ENCODE peak calls at places on chromosomes 2 and 18, in eight cellular contexts. H is GM23338; E is uterus; C is CD8-positive, alpha-beta memory T cell; Y is sigmoid colon; J is RWPE2; N is tibial artery; V is mammary epithelial cell. M is an unnamed sample.

GRCh38 chr2:86482034-86482433 is 40.9 kb downstream of the KDM3A start:
- DNase-seq in Y (no peak), N (no peak), C (no peak), H (no peak), J (no peak), V (peak; percentile 66), E (no peak), M (peak; percentile 27)

GRCh38 chr2:30503007-30503691 is 56.1 kb downstream of the LCLAT1 start:
- DNase-seq in V (no peak), E (no peak), C (peak; percentile 41), Y (no peak), H (peak; percentile 22), N (no peak), J (no peak), M (no peak)

GRCh38 chr2:159297042-159297707 is 10.7 kb upstream of the WDSUB1 start:
- DNase-seq in E (no peak), H (peak; percentile 10), Y (no peak), C (no peak), J (no peak), V (no peak), N (no peak), M (no peak)

GRCh38 chr2:31189141-31189540 is 28.2 kb downstream of the CAPN14 start:
- DNase-seq in J (no peak), E (no peak), Y (no peak), N (no peak), C (no peak), H (no peak), V (no peak), M (no peak)

GRCh38 chr18:6934859-6935258 is 182.7 kb downstream of the LAMA1 start:
- DNase-seq in J (no peak), E (no peak), Y (no peak), V (no peak), N (no peak), C (no peak), H (no peak), M (no peak)

GRCh38 chr18:66838340-66838987 is 234.6 kb upstream of the CDH19 start:
- DNase-seq in V (peak; percentile 75), J (no peak), Y (no peak), E (no peak), C (no peak), H (no peak), N (no peak), M (no peak)

GRCh38 chr2:108304975-108305374 is 16.3 kb downstream of the SULT1C2 start:
- DNase-seq in J (no peak), E (no peak), C (no peak), N (no peak), Y (no peak), H (no peak), V (no peak), M (no peak)

GRCh38 chr2:187640926-187641510 is 86.8 kb upstream of the TFPI start:
- DNase-seq in V (no peak), C (no peak), J (no peak), Y (no peak), E (no peak), N (no peak), H (no peak), M (no peak)

GRCh38 chr2:237438082-237438925 is 24.3 kb upstream of the COL6A3 start:
- DNase-seq in H (peak; percentile 83), C (no peak), E (no peak), V (no peak), J (no peak), N (no peak), Y (no peak), M (no peak)

GRCh38 chr2:190804182-190804795 is 76.3 kb upstream of the GLS start:
- DNase-seq in C (peak; percentile 7), Y (no peak), N (no peak), H (peak; percentile 57), V (no peak), J (no peak), E (no peak), M (peak; percentile 38)

GRCh38 chr2:48940606-48941005 is 185.1 kb upstream of the LHCGR start:
- DNase-seq in J (no peak), H (no peak), Y (no peak), E (no peak), C (no peak), N (no peak), V (no peak), M (no peak)

GRCh38 chr2:234251326-234252271 is 201.1 kb downstream of the SPP2 start:
- DNase-seq in H (no peak), V (peak; percentile 99), J (no peak), E (no peak), Y (peak; percentile 77), C (no peak), N (peak; percentile 58), M (no peak)

GRCh38 chr2:236170678-236171212 is 2.6 kb upstream of the GBX2 start:
- DNase-seq in C (no peak), J (no peak), Y (no peak), H (no peak), E (no peak), V (no peak), N (no peak), M (no peak)

GRCh38 chr2:236169741-236170654 is 1.8 kb upstream of the GBX2 start:
- DNase-seq in C (no peak), Y (no peak), N (no peak), H (peak; percentile 58), J (no peak), V (no peak), E (no peak), M (no peak)

GRCh38 chr2:236167297-236168109 is 683 bp downstream of the GBX2 start:
- DNase-seq in V (peak; percentile 58), H (peak; percentile 58), Y (no peak), C (no peak), N (no peak), J (no peak), E (no peak), M (no peak)

GRCh38 chr2:236168110-236169067 is at the start of gene GBX2:
- DNase-seq in N (no peak), C (no peak), E (no peak), Y (peak; percentile 21), H (peak; percentile 95), V (peak; percentile 66), J (peak; percentile 76), M (no peak)

DNA sequence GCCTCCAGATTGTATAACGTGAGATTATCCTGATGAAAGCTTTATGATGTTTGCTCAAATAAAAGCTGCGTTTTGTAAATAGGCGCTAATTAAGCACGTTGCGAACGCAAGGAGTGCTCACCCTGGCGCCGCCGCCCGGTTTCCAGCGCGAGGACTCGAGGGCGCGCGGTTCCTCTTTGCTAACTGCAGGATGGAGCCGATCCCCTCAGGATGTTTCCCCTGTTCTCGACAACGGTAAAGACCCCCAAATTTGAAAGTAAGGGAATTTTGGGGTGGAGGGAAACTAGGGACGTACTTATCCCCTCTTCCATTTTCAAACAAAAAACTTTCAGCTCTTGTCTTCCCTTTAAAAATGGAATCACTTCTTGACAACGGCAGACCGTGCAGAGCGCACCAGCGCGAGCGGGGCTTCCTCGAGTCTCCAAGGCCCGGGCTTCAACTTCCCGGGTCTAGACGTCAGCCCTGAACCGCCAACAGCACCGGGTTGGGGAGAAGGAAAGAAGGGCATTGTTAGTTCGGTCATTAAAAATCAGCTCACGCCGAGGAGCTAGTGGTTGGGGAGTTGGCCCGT is 1.1 kb upstream of the GBX2 start:
- DNase-seq in Y (peak; percentile 45), E (no peak), H (peak; percentile 68), C (no peak), J (no peak), N (no peak), V (no peak), M (no peak)
- H3K4me1 ChIP-seq in Y (no peaks in the 10 kb centered on the region), E (peaks cover 34% of the 10 kb centered on the region), H (peaks cover 71% of the 10 kb centered on the region), C (no peaks in the 10 kb centered on the region), J (no peaks in the 10 kb centered on the region), N (peaks cover 40% of the 10 kb centered on the region), V (peaks cover 19% of the 10 kb centered on the region), M (no peaks in the 10 kb centered on the region)

GRCh38 chr2:33457588-33458247 is 18.7 kb upstream of the RASGRP3 start:
- DNase-seq in V (no peak), J (no peak), Y (peak; percentile 70), H (no peak), E (no peak), N (peak; percentile 41), C (no peak), M (no peak)
- H3K4me3 ChIP-seq in V (no peak overlapping the region), J (no peak overlapping the region), Y (no peak overlapping the region), H (no peak overlapping the region), E (no peak overlapping the region), N (no peak overlapping the region), C (no peak overlapping the region), M (no peak overlapping the region)

DNA sequence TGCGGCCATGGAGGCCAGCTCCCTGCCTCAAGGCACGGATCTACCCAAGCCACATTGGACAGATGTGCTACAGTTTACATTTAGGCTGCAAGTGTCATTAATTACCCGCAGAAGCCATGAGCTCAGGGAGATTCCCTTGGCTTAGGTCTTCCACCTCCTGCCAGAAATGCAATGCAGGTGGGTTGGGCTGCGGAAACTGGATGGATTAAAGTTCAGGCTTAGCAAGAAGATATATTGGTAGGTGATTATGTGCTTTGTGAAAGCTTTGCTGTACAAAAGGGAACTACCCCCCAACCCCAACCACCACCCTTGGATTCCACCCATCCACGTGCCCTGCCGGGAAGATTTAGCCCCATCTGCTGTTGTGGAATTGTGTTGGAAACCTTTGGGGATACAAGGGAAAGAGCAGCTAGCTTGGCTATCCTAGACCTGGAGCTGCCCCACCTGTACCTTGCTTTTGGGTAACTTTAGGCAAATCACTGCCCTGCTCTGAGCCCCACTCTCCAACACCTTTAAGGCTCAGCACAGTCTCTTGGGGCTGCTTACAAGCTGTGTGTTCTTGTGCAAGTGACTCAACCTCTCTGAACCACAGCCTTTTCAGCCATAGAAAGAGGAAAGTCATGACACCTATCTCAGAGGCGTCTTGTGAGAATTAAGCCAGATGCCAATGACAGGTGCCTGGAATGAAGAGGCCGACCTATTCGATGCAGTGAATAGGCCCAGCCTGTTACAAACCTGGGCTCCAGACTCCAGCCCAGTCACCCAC is 141.6 kb upstream of the GLI2 start:
- DNase-seq in Y (no peak), J (no peak), N (no peak), E (no peak), C (no peak), H (no peak), V (no peak), M (no peak)
- H3K27me3 ChIP-seq in Y (no peaks in the 10 kb centered on the region), J (no peaks in the 10 kb centered on the region), N (no peaks in the 10 kb centered on the region), E (no peaks in the 10 kb centered on the region), C (no peaks in the 10 kb centered on the region), H (peaks cover 24% of the 10 kb centered on the region), V (no peaks in the 10 kb centered on the region), M (peaks cover 1% of the 10 kb centered on the region)

DNA sequence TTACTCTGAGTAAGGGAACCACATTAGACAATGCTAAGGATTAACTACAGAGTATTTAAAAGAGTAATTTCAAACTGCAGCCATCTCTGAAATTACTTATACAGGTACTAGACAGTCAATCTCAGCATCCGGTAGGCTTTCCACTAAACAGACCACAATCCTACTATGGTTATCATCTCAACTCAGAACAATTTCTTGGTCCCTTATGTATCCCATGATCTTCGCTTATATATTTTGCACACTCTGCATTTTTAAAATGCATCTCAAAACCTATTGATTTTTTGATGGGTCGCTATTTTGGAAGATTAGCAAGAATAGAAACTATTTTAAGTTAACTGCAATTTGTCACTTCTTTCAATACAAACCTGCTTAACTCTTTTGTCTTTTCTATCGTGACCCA is 1.4 kb downstream of the PPP4R1 start:
- DNase-seq in C (no peak), H (no peak), J (no peak), E (no peak), N (no peak), Y (no peak), V (no peak), M (peak; percentile 30)
- H3K4me1 ChIP-seq in C (peaks cover 15% of the 10 kb centered on the region), H (peaks cover 33% of the 10 kb centered on the region), J (peaks cover 67% of the 10 kb centered on the region), E (peaks cover 8% of the 10 kb centered on the region), N (peaks cover 18% of the 10 kb centered on the region), Y (no peaks in the 10 kb centered on the region), V (peaks cover 55% of the 10 kb centered on the region), M (peaks cover 23% of the 10 kb centered on the region)

M was measured in CD4-positive, CD25-positive, alpha-beta regulatory T cell.